ENCODE peak calls at places on chromosomes 1 and 21, in four cellular contexts. One of them, this sample, is unnamed.

GRCh38 chr21:19109694-19110093 is 706.1 kb upstream of the TMPRSS15 start:
- DNase-seq in CD8-positive, alpha-beta memory T cell: no peak
- DNase-seq in lower lobe of right lung: no peak
- DNase-seq in left ventricle myocardium inferior: no peak
- DNase-seq in this sample: no peak

GRCh38 chr21:38796426-38796825 is 9.3 kb upstream of the ETS2 start:
- DNase-seq in left ventricle myocardium inferior: no peak
- DNase-seq in lower lobe of right lung: no peak
- DNase-seq in CD8-positive, alpha-beta memory T cell: no peak
- DNase-seq in this sample: no peak

GRCh38 chr1:1194723-1195122 is 11.7 kb downstream of the TNFRSF18 start:
- DNase-seq in lower lobe of right lung: no peak
- DNase-seq in left ventricle myocardium inferior: no peak
- DNase-seq in CD8-positive, alpha-beta memory T cell: no peak
- DNase-seq in this sample: no peak

GRCh38 chr1:42765832-42766722 is 751 bp downstream of the P3H1 start:
- DNase-seq in lower lobe of right lung: no peak
- DNase-seq in left ventricle myocardium inferior: peak; percentile 32
- DNase-seq in CD8-positive, alpha-beta memory T cell: peak; percentile 60
- DNase-seq in this sample: peak; percentile 89

GRCh38 chr1:92482665-92483441 is 3.9 kb downstream of the GFI1 start:
- DNase-seq in CD8-positive, alpha-beta memory T cell: peak; percentile 60
- DNase-seq in left ventricle myocardium inferior: no peak
- DNase-seq in lower lobe of right lung: peak; percentile 48
- DNase-seq in this sample: peak; percentile 27

GRCh38 chr1:231626951-231627614 is 493 bp downstream of the DISC1 start:
- DNase-seq in lower lobe of right lung: peak; percentile 71
- DNase-seq in left ventricle myocardium inferior: peak; percentile 80
- DNase-seq in CD8-positive, alpha-beta memory T cell: peak; percentile 51
- DNase-seq in this sample: peak; percentile 62

GRCh38 chr1:59154406-59154805 is 142.5 kb upstream of the FGGY start:
- DNase-seq in lower lobe of right lung: no peak
- DNase-seq in CD8-positive, alpha-beta memory T cell: no peak
- DNase-seq in left ventricle myocardium inferior: no peak
- DNase-seq in this sample: no peak

GRCh38 chr1:228085287-228085926 is 2.9 kb downstream of the ARF1 start:
- DNase-seq in lower lobe of right lung: peak; percentile 49
- DNase-seq in left ventricle myocardium inferior: peak; percentile 21
- DNase-seq in CD8-positive, alpha-beta memory T cell: no peak
- DNase-seq in this sample: peak; percentile 87

GRCh38 chr1:218025454-218025853 is 259.6 kb upstream of the RRP15 start:
- DNase-seq in lower lobe of right lung: no peak
- DNase-seq in CD8-positive, alpha-beta memory T cell: no peak
- DNase-seq in left ventricle myocardium inferior: no peak
- DNase-seq in this sample: peak; percentile 36

GRCh38 chr1:203342192-203342940 is 8.6 kb downstream of the FMOD start:
- DNase-seq in CD8-positive, alpha-beta memory T cell: no peak
- DNase-seq in lower lobe of right lung: no peak
- DNase-seq in left ventricle myocardium inferior: peak; percentile 34
- DNase-seq in this sample: peak; percentile 72

GRCh38 chr1:4130096-4130495 is 230.0 kb upstream of the C1orf174 start:
- DNase-seq in lower lobe of right lung: no peak
- DNase-seq in CD8-positive, alpha-beta memory T cell: no peak
- DNase-seq in left ventricle myocardium inferior: no peak
- DNase-seq in this sample: no peak

GRCh38 chr1:14778882-14779594 is 180.6 kb downstream of the KAZN start:
- DNase-seq in CD8-positive, alpha-beta memory T cell: no peak
- DNase-seq in left ventricle myocardium inferior: no peak
- DNase-seq in lower lobe of right lung: peak; percentile 58
- DNase-seq in this sample: peak; percentile 38

GRCh38 chr1:160538985-160539651 is 16.1 kb upstream of the SLAMF6 start:
- DNase-seq in CD8-positive, alpha-beta memory T cell: no peak
- DNase-seq in left ventricle myocardium inferior: no peak
- DNase-seq in lower lobe of right lung: no peak
- DNase-seq in this sample: no peak

GRCh38 chr1:24216254-24216653 is 29.2 kb upstream of the IFNLR1 start:
- DNase-seq in left ventricle myocardium inferior: no peak
- DNase-seq in lower lobe of right lung: peak; percentile 59
- DNase-seq in CD8-positive, alpha-beta memory T cell: no peak
- DNase-seq in this sample: peak; percentile 9

GRCh38 chr1:236395780-236396664 is 1.9 kb downstream of the EDARADD start:
- DNase-seq in lower lobe of right lung: no peak
- DNase-seq in CD8-positive, alpha-beta memory T cell: no peak
- DNase-seq in left ventricle myocardium inferior: no peak
- DNase-seq in this sample: peak; percentile 58

GRCh38 chr1:89519779-89520358 is 4.8 kb upstream of the LRRC8B start:
- DNase-seq in left ventricle myocardium inferior: no peak
- DNase-seq in lower lobe of right lung: no peak
- DNase-seq in CD8-positive, alpha-beta memory T cell: peak; percentile 61
- DNase-seq in this sample: peak; percentile 76

GRCh38 chr21:18384771-18385170 is 18.8 kb downstream of the TMPRSS15 start:
- DNase-seq in left ventricle myocardium inferior: no peak
- DNase-seq in lower lobe of right lung: no peak
- DNase-seq in CD8-positive, alpha-beta memory T cell: no peak
- DNase-seq in this sample: peak; percentile 3

GRCh38 chr1:66085600-66085999 is 292.9 kb downstream of the PDE4B start:
- DNase-seq in lower lobe of right lung: no peak
- DNase-seq in left ventricle myocardium inferior: no peak
- DNase-seq in CD8-positive, alpha-beta memory T cell: no peak
- DNase-seq in this sample: no peak

GRCh38 chr1:247367786-247368342 is 36.2 kb upstream of the ZNF496 start:
- DNase-seq in left ventricle myocardium inferior: no peak
- DNase-seq in CD8-positive, alpha-beta memory T cell: no peak
- DNase-seq in lower lobe of right lung: no peak
- DNase-seq in this sample: no peak

GRCh38 chr1:94317790-94318188 is 80.4 kb upstream of the ARHGAP29 start:
- DNase-seq in left ventricle myocardium inferior: no peak
- DNase-seq in CD8-positive, alpha-beta memory T cell: no peak
- DNase-seq in lower lobe of right lung: no peak
- DNase-seq in this sample: no peak

GRCh38 chr1:147585640-147586383 is 44.5 kb downstream of the BCL9 start:
- DNase-seq in lower lobe of right lung: no peak
- DNase-seq in CD8-positive, alpha-beta memory T cell: no peak
- DNase-seq in left ventricle myocardium inferior: no peak
- DNase-seq in this sample: no peak

GRCh38 chr1:199002670-199003069 is 363.8 kb downstream of the PTPRC start:
- DNase-seq in left ventricle myocardium inferior: no peak
- DNase-seq in lower lobe of right lung: no peak
- DNase-seq in CD8-positive, alpha-beta memory T cell: no peak
- DNase-seq in this sample: peak; percentile 30

GRCh38 chr1:161872506-161872905 is 106.4 kb downstream of the ATF6 start:
- DNase-seq in CD8-positive, alpha-beta memory T cell: no peak
- DNase-seq in lower lobe of right lung: no peak
- DNase-seq in left ventricle myocardium inferior: no peak
- DNase-seq in this sample: peak; percentile 24

GRCh38 chr1:166032901-166033371 is 133.9 kb downstream of the FAM78B start:
- DNase-seq in CD8-positive, alpha-beta memory T cell: no peak
- DNase-seq in lower lobe of right lung: no peak
- DNase-seq in left ventricle myocardium inferior: peak; percentile 16
- DNase-seq in this sample: no peak

GRCh38 chr1:42966688-42967609 is 8.3 kb upstream of the SLC2A1 start:
- DNase-seq in CD8-positive, alpha-beta memory T cell: no peak
- DNase-seq in lower lobe of right lung: no peak
- DNase-seq in left ventricle myocardium inferior: no peak
- DNase-seq in this sample: peak; percentile 76

GRCh38 chr1:89276690-89277089 is 4.0 kb upstream of the GBP5 start:
- DNase-seq in lower lobe of right lung: no peak
- DNase-seq in left ventricle myocardium inferior: no peak
- DNase-seq in CD8-positive, alpha-beta memory T cell: no peak
- DNase-seq in this sample: peak; percentile 42

GRCh38 chr1:185861630-185862029 is 127.4 kb downstream of the HMCN1 start:
- DNase-seq in CD8-positive, alpha-beta memory T cell: no peak
- DNase-seq in lower lobe of right lung: no peak
- DNase-seq in left ventricle myocardium inferior: no peak
- DNase-seq in this sample: no peak

GRCh38 chr1:3434406-3435110 is 19.9 kb upstream of the ARHGEF16 start:
- DNase-seq in lower lobe of right lung: peak; percentile 34
- DNase-seq in left ventricle myocardium inferior: no peak
- DNase-seq in CD8-positive, alpha-beta memory T cell: peak; percentile 42
- DNase-seq in this sample: no peak

GRCh38 chr1:110508038-110508437 is 10.9 kb downstream of the KCNA10 start:
- DNase-seq in CD8-positive, alpha-beta memory T cell: no peak
- DNase-seq in left ventricle myocardium inferior: peak; percentile 41
- DNase-seq in lower lobe of right lung: peak; percentile 85
- DNase-seq in this sample: peak; percentile 59

GRCh38 chr21:17466166-17466565 is 46.7 kb upstream of the CXADR start:
- DNase-seq in left ventricle myocardium inferior: no peak
- DNase-seq in lower lobe of right lung: no peak
- DNase-seq in CD8-positive, alpha-beta memory T cell: no peak
- DNase-seq in this sample: peak; percentile 28

GRCh38 chr1:54153548-54154439 is 994 bp upstream of the CDCP2 start:
- DNase-seq in left ventricle myocardium inferior: peak; percentile 47
- DNase-seq in lower lobe of right lung: no peak
- DNase-seq in CD8-positive, alpha-beta memory T cell: peak; percentile 23
- DNase-seq in this sample: peak; percentile 91

GRCh38 chr1:155136728-155137127 is 1.1 kb downstream of the SLC50A1 start:
- DNase-seq in left ventricle myocardium inferior: no peak
- DNase-seq in lower lobe of right lung: no peak
- DNase-seq in CD8-positive, alpha-beta memory T cell: no peak
- DNase-seq in this sample: no peak

GRCh38 chr1:24966724-24967346 is 36.8 kb upstream of the RUNX3 start:
- DNase-seq in CD8-positive, alpha-beta memory T cell: peak; percentile 89
- DNase-seq in left ventricle myocardium inferior: no peak
- DNase-seq in lower lobe of right lung: no peak
- DNase-seq in this sample: peak; percentile 15

GRCh38 chr1:218156602-218157001 is 128.5 kb upstream of the RRP15 start:
- DNase-seq in lower lobe of right lung: peak; percentile 45
- DNase-seq in CD8-positive, alpha-beta memory T cell: no peak
- DNase-seq in left ventricle myocardium inferior: peak; percentile 21
- DNase-seq in this sample: no peak

GRCh38 chr1:202951437-202951836 is 6.7 kb downstream of the ADIPOR1 start:
- DNase-seq in left ventricle myocardium inferior: no peak
- DNase-seq in lower lobe of right lung: no peak
- DNase-seq in CD8-positive, alpha-beta memory T cell: no peak
- DNase-seq in this sample: peak; percentile 43

DNA sequence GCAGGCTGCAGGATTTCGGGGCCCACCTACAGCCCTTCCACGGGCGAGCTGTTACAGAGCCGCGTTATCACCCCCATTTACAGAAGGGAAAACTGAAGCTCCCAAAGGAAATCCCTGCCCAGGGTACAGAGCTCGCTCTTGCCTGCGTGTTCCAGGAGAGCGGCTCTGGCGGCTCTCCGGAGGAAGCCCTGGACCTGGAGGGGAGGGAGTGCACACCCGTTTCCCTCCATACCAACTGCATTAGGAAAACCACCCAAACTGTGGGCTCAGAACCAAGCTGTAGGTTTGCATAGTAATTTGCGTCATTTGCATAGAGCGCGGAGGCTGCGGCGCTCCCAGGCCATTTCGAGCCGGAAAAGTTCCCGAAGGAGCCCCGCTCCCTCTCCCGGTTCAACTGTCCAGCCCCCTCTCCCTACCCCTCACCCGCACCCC is 24.7 kb upstream of the ADGRB2 start:
- DNase-seq in CD8-positive, alpha-beta memory T cell: no peak
- DNase-seq in lower lobe of right lung: no peak
- DNase-seq in left ventricle myocardium inferior: no peak
- DNase-seq in this sample: peak; percentile 80
- H3K4me3 ChIP-seq in CD8-positive, alpha-beta memory T cell: peak overlapping the region; percentile 90
- H3K4me3 ChIP-seq in lower lobe of right lung: peak overlapping the region; percentile 66
- H3K4me3 ChIP-seq in left ventricle myocardium inferior: peak overlapping the region; percentile 82
- H3K4me3 ChIP-seq in this sample: peak overlapping the region; percentile 83

GRCh38 chr1:179889619-179890018 is 7.5 kb downstream of the TOR1AIP1 start:
- DNase-seq in left ventricle myocardium inferior: no peak
- DNase-seq in lower lobe of right lung: no peak
- DNase-seq in CD8-positive, alpha-beta memory T cell: no peak
- DNase-seq in this sample: no peak

GRCh38 chr1:179883739-179884138 is 1.7 kb downstream of the TOR1AIP1 start:
- DNase-seq in lower lobe of right lung: no peak
- DNase-seq in CD8-positive, alpha-beta memory T cell: peak; percentile 76
- DNase-seq in left ventricle myocardium inferior: no peak
- DNase-seq in this sample: peak; percentile 15

GRCh38 chr1:179882253-179883039 is at the start of gene TOR1AIP1:
- DNase-seq in CD8-positive, alpha-beta memory T cell: peak; percentile 99
- DNase-seq in left ventricle myocardium inferior: peak; percentile 96
- DNase-seq in lower lobe of right lung: peak; percentile 98
- DNase-seq in this sample: peak; percentile 99

GRCh38 chr1:179883040-179883501 is 986 bp downstream of the TOR1AIP1 start:
- DNase-seq in left ventricle myocardium inferior: no peak
- DNase-seq in CD8-positive, alpha-beta memory T cell: peak; percentile 69
- DNase-seq in lower lobe of right lung: no peak
- DNase-seq in this sample: no peak

GRCh38 chr1:179888071-179888470 is 6.0 kb downstream of the TOR1AIP1 start:
- DNase-seq in left ventricle myocardium inferior: no peak
- DNase-seq in lower lobe of right lung: no peak
- DNase-seq in CD8-positive, alpha-beta memory T cell: no peak
- DNase-seq in this sample: no peak
- H3K36me3 ChIP-seq in left ventricle myocardium inferior: peaks cover 71% of the 10 kb centered on the region
- H3K36me3 ChIP-seq in lower lobe of right lung: peaks cover 73% of the 10 kb centered on the region
- H3K36me3 ChIP-seq in CD8-positive, alpha-beta memory T cell: peaks cover 26% of the 10 kb centered on the region
- H3K36me3 ChIP-seq in this sample: peaks cover 78% of the 10 kb centered on the region

GRCh38 chr1:13759072-13759471 is 59.1 kb downstream of the PRDM2 start:
- DNase-seq in CD8-positive, alpha-beta memory T cell: no peak
- DNase-seq in lower lobe of right lung: no peak
- DNase-seq in left ventricle myocardium inferior: no peak
- DNase-seq in this sample: no peak
- H3K4me3 ChIP-seq in CD8-positive, alpha-beta memory T cell: no peak overlapping the region
- H3K4me3 ChIP-seq in lower lobe of right lung: no peak overlapping the region
- H3K4me3 ChIP-seq in left ventricle myocardium inferior: no peak overlapping the region
- H3K4me3 ChIP-seq in this sample: no peak overlapping the region

GRCh38 chr1:85697895-85698294 is 10.3 kb downstream of the ZNHIT6 start:
- DNase-seq in left ventricle myocardium inferior: no peak
- DNase-seq in lower lobe of right lung: no peak
- DNase-seq in CD8-positive, alpha-beta memory T cell: no peak
- DNase-seq in this sample: no peak
- H3K36me3 ChIP-seq in left ventricle myocardium inferior: peaks cover 31% of the 10 kb centered on the region
- H3K36me3 ChIP-seq in lower lobe of right lung: peaks cover 27% of the 10 kb centered on the region
- H3K36me3 ChIP-seq in CD8-positive, alpha-beta memory T cell: peaks cover 13% of the 10 kb centered on the region
- H3K36me3 ChIP-seq in this sample: peaks cover 57% of the 10 kb centered on the region

GRCh38 chr1:22804969-22805671 is 94.5 kb downstream of the EPHB2 start:
- DNase-seq in left ventricle myocardium inferior: no peak
- DNase-seq in CD8-positive, alpha-beta memory T cell: no peak
- DNase-seq in lower lobe of right lung: no peak
- DNase-seq in this sample: no peak
- H3K4me3 ChIP-seq in left ventricle myocardium inferior: no peak overlapping the region
- H3K4me3 ChIP-seq in CD8-positive, alpha-beta memory T cell: no peak overlapping the region
- H3K4me3 ChIP-seq in lower lobe of right lung: no peak overlapping the region
- H3K4me3 ChIP-seq in this sample: no peak overlapping the region

This sample was measured in adipocyte.